ENCODE peak calls at places on chromosome 1, in five cellular contexts. L, Q, A, S and H are unnamed samples.

GRCh38 chr1:3409737-3410434 is 44.6 kb upstream of the ARHGEF16 start:
- DNase-seq in A (peak), S (peak), Q (peak), L (no peak), H (no peak)

GRCh38 chr1:229370601-229371021 is 27.8 kb upstream of the CCSAP start:
- DNase-seq in A (peak), S (no peak), L (peak), Q (no peak), H (no peak)

GRCh38 chr1:185719021-185719420 is 15.2 kb upstream of the HMCN1 start:
- DNase-seq in S (no peak), Q (peak), L (no peak), A (no peak), H (no peak)

GRCh38 chr1:30786264-30786991 is 28.9 kb upstream of the LAPTM5 start:
- DNase-seq in Q (no peak), L (no peak), S (peak), A (no peak), H (no peak)

GRCh38 chr1:196723325-196724185 is 51.1 kb upstream of the CFHR3 start:
- DNase-seq in S (peak), A (peak), L (no peak), Q (peak), H (peak)

GRCh38 chr1:59061876-59062275 is 235.0 kb upstream of the FGGY start:
- DNase-seq in S (no peak), Q (peak), A (no peak), L (no peak), H (no peak)

GRCh38 chr1:31084782-31085569 is 19.5 kb upstream of the PUM1 start:
- DNase-seq in L (no peak), S (no peak), A (peak), Q (no peak), H (peak)

GRCh38 chr1:109432336-109432735 is 6.1 kb upstream of the PSMA5 start:
- DNase-seq in S (no peak), Q (peak), A (no peak), L (no peak), H (no peak)

GRCh38 chr1:36492491-36492890 is 9.8 kb upstream of the CSF3R start:
- DNase-seq in L (no peak), S (no peak), Q (no peak), A (no peak), H (peak)

GRCh38 chr1:8207202-8207601 is 110.7 kb upstream of the SLC45A1 start:
- DNase-seq in Q (no peak), L (no peak), S (no peak), A (no peak), H (no peak)

GRCh38 chr1:33277488-33278084 is 21.3 kb downstream of the ZNF362 start:
- DNase-seq in S (no peak), Q (no peak), A (no peak), L (no peak), H (no peak)

GRCh38 chr1:215277537-215277936 is 195.0 kb downstream of the KCNK2 start:
- DNase-seq in S (no peak), L (no peak), A (no peak), Q (peak), H (no peak)
- TF ChIP-seq MXI1 in S (no peak), L (no peak), A (no peak), Q (no peak), H (no peak)

DNA sequence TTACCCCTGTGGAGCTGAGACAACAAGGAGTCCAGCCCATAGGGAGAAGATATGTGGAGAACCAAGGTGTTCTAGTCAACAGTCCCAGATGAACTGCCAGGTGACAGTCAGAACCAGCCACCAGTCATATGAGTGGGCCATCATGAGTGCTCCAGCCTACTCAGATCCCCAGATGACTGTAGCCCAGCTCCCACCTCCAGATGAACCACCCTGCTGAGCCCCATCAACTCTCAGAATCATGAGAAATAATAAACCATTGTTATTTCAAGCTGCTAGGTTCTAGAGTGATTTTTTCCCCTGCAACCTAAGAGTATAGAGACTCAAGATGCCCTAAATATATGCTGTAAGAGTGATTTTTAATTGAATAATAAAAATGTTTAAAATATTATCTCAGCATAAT is 444.2 kb downstream of the GPATCH2 start:
- DNase-seq in S (no peak), L (no peak), A (no peak), Q (no peak), H (no peak)
- H3K4me2 ChIP-seq in S (no peak), L (no peak), A (no peak), Q (no peak), H (no peak)

GRCh38 chr1:19468397-19468956 is 16.9 kb downstream of the CAPZB start:
- DNase-seq in L (no peak), S (peak), A (no peak), Q (no peak), H (peak)
- TF ChIP-seq MXI1 in L (no peak), S (no peak), A (no peak), Q (no peak), H (no peak)

GRCh38 chr1:166844791-166845190 is 5.5 kb downstream of the POGK start:
- DNase-seq in S (no peak), A (no peak), Q (no peak), L (no peak), H (no peak)
- H3K4me2 ChIP-seq in S (no peak), A (no peak), Q (no peak), L (no peak), H (no peak)

DNA sequence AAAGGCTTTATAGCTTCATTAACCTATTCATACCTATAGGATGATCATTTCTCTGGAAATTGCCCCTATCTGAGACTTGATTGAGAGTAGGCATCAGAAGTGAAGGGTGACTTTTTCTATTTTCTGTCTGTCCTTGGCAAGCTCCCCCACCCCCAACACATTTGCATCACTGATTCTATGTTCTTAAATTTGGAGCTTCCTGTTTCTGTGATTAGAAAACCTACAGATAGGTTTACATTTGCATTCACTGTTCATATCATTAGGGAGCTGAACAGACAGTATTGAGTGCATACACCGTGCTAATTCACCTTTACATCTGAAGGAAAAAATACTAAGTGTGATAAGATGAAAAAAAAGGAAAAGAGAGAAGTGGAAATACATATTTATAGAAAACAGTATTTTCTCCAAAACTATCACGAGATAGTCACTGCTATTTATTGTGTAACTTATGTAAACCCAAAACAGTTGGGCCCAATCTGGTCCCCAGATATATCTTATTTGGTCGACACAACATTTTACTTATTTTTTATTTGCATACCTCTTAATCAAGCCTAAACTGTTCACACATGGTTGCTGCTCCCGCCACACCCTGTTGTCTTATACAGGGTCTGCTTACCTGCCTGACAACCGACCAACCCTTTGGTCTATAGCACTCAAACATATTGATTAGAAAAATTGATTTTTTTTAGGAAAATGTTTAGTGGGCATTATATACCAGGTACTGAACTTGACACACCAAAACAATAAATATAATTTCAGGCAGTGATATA is 218.8 kb downstream of the NTNG1 start:
- DNase-seq in A (no peak), Q (no peak), L (no peak), S (no peak), H (no peak)
- TF ChIP-seq MXI1 in A (no peak), Q (no peak), L (no peak), S (no peak), H (no peak)

DNA sequence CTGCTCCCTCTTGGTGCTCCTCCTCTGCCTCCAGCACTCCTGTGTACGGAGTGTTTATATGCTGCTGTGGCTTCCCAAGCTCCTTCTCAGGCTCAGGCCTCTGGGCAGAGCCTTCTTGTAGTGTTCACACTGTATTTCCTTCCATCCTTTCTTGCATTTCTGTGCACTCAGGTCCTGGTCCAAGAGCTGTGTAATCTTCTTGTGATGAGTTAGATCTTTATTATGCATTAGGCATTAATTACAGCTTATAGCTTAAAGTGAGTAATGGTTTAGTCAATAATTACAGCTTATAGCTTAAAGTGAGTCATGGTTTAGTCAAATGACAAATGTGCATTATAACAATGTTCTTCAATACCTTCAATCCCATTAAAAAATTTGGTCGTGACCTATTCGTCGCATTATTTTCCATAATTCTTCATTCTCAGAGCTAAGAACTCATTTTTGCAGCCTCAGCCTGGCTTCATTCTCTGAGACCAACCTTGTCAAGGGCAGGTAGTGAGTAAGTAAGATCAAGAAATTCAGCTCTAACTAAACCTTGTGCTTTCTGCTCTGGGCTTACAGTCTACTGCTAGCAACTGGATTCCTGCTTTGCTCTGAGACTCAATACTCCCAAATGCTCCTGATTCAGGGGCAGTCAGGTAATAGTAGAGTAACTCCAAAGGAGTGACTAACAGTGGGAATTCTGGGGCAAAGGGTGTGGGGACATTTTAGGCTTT is 154.6 kb upstream of the SPAG17 start:
- DNase-seq in A (no peak), S (no peak), L (no peak), Q (no peak), H (no peak)
- H3K4me2 ChIP-seq in A (no peak), S (no peak), L (no peak), Q (no peak), H (no peak)

DNA sequence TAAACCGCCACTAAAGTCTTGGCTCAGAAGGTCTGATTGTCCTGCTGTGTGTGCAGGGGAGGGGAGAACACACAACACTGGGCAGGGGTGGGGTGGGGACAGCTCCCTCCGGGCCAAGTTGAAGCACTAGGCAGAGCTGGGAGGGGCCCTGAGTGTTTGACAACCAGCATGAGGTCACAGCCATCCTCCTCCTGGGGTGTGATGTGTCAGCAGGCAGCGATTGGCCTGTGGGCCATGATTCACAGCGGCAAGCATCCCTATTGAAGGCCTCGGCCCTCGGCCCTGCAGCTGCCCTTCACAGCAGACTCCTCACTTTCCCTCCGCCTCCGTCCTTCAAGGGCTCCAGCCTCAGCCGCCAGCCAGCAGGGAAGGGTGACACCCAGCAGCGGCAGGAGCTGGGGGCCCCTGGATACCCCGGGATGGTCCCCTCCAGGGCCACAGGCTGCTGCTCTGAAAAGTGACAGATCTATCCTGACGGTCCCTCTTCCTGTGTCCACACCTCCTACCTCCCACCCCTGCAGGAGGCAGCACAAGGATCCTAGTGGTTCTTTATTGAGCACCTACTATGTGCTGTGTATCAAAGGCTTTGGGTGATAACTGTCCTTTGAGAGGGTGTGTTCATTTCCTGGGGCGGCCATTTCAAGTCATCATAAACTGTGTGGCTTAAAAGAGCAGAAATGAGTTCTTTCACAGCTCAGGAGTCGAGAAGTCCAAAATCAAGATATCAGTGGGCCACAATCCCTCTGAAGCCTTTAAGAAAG is 66.1 kb upstream of the SLC25A33 start:
- DNase-seq in Q (peak), L (no peak), S (no peak), A (peak), H (peak)
- TF ChIP-seq MXI1 in Q (peak), L (no peak), S (no peak), A (no peak), H (no peak)

DNA sequence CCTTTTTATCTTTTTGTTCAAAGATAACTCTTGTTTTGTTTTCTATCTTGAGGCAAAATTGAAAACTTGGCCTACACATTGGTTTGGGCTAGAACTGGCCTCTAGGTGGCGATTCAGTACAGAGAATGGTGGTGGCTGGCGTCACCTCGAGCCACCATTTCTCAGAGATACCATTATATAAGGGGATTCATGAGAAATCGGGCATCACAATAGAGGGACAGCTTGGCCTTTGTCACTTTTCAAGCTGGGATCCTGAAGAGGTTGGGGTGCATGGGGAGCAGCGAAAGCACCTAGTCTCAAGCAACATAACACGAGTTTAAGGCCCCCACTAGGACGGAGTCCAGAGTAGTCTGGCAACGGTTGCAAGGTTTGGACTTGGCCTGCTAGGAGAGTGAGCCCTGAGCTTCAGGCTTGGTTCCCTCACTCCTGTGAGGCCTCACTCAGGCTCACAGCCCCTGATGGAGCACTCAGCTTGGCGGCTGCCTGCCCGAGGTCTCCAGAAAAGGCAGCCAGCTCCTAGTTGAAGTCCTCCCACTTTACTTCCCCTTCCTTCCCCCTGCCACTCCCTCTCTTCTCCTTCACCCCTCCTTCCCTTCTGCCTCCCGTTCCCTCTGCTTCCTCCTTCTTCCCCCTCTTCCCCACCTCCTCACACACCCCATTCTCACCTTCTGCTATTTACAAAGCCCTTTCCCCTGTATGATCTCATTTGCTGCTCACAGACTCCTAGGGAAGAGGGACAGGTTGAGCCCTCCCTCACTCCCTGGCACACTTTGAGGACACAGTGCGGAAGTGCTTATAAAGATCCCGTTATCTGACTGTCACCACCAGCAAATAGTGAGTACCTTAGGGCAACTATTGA is 67.8 kb downstream of the LRIG2 start:
- DNase-seq in A (peak), Q (peak), S (peak), L (peak), H (peak)
- H3K4me2 ChIP-seq in A (no peak), Q (no peak), S (peak), L (no peak), H (peak)

GRCh38 chr1:38489844-38490270 is 369.7 kb downstream of the RRAGC start:
- DNase-seq in Q (peak), S (peak), L (no peak), A (peak), H (peak)
- TF ChIP-seq MXI1 in Q (no peak), S (no peak), L (no peak), A (no peak), H (no peak)